ENCODE peak calls at places on chromosomes 1 and 21, in seven cellular contexts. One of them, this sample, is unnamed. For H3K4me1, the result is how much of the 10 kb centered on the place peaks cover.

GRCh38 chr1:158793604-158794003 is 12.6 kb upstream of the OR6N2 start:
- DNase-seq in uterus: no peak
- DNase-seq in heart right ventricle: no peak
- DNase-seq in upper lobe of right lung: no peak
- DNase-seq in sigmoid colon: no peak
- DNase-seq in neural progenitor cell: peak
- DNase-seq in stomach: no peak
- DNase-seq in this sample: no peak

GRCh38 chr1:206691604-206692003 is 6.9 kb downstream of the MAPKAPK2 start:
- DNase-seq in uterus: no peak
- DNase-seq in heart right ventricle: peak
- DNase-seq in upper lobe of right lung: no peak
- DNase-seq in sigmoid colon: peak
- DNase-seq in neural progenitor cell: no peak
- DNase-seq in stomach: peak
- DNase-seq in this sample: no peak

GRCh38 chr1:32246888-32247273 is at the start of gene FAM167B:
- DNase-seq in uterus: peak
- DNase-seq in heart right ventricle: peak
- DNase-seq in upper lobe of right lung: no peak
- DNase-seq in sigmoid colon: peak
- DNase-seq in neural progenitor cell: no peak
- DNase-seq in stomach: no peak
- DNase-seq in this sample: no peak

GRCh38 chr1:26630634-26631033 is 65.2 kb upstream of the ARID1A start:
- DNase-seq in uterus: no peak
- DNase-seq in heart right ventricle: no peak
- DNase-seq in upper lobe of right lung: peak
- DNase-seq in sigmoid colon: no peak
- DNase-seq in neural progenitor cell: no peak
- DNase-seq in stomach: no peak
- DNase-seq in this sample: no peak

GRCh38 chr21:45262041-45262581 is 25.6 kb downstream of the POFUT2 start:
- DNase-seq in uterus: no peak
- DNase-seq in heart right ventricle: no peak
- DNase-seq in upper lobe of right lung: no peak
- DNase-seq in sigmoid colon: no peak
- DNase-seq in neural progenitor cell: no peak
- DNase-seq in stomach: peak
- DNase-seq in this sample: peak

GRCh38 chr1:31715097-31715872 is 11.5 kb upstream of the COL16A1 start:
- DNase-seq in uterus: peak
- DNase-seq in heart right ventricle: peak
- DNase-seq in upper lobe of right lung: peak
- DNase-seq in sigmoid colon: peak
- DNase-seq in neural progenitor cell: peak
- DNase-seq in stomach: peak
- DNase-seq in this sample: peak

GRCh38 chr1:81873946-81874345 is 73.2 kb downstream of the ADGRL2 start:
- DNase-seq in uterus: no peak
- DNase-seq in heart right ventricle: no peak
- DNase-seq in upper lobe of right lung: no peak
- DNase-seq in sigmoid colon: no peak
- DNase-seq in neural progenitor cell: no peak
- DNase-seq in stomach: no peak
- DNase-seq in this sample: no peak

GRCh38 chr21:32483293-32483595 is 70.7 kb downstream of the EVA1C start:
- DNase-seq in uterus: no peak
- DNase-seq in heart right ventricle: no peak
- DNase-seq in upper lobe of right lung: no peak
- DNase-seq in sigmoid colon: no peak
- DNase-seq in neural progenitor cell: no peak
- DNase-seq in stomach: no peak
- DNase-seq in this sample: no peak

GRCh38 chr1:22619252-22619651 is 17.2 kb upstream of the C1QA start:
- DNase-seq in uterus: no peak
- DNase-seq in heart right ventricle: no peak
- DNase-seq in upper lobe of right lung: no peak
- DNase-seq in sigmoid colon: no peak
- DNase-seq in neural progenitor cell: no peak
- DNase-seq in stomach: no peak
- DNase-seq in this sample: no peak

GRCh38 chr21:45537746-45538291 is 4.4 kb downstream of the SLC19A1 start:
- DNase-seq in uterus: peak
- DNase-seq in heart right ventricle: no peak
- DNase-seq in upper lobe of right lung: peak
- DNase-seq in sigmoid colon: peak
- DNase-seq in neural progenitor cell: no peak
- DNase-seq in stomach: peak
- DNase-seq in this sample: no peak

GRCh38 chr1:218585565-218586184 is 240.5 kb downstream of the TGFB2 start:
- DNase-seq in uterus: no peak
- DNase-seq in heart right ventricle: no peak
- DNase-seq in upper lobe of right lung: no peak
- DNase-seq in sigmoid colon: no peak
- DNase-seq in neural progenitor cell: peak
- DNase-seq in stomach: no peak
- DNase-seq in this sample: no peak

GRCh38 chr1:235779770-235780169 is 86.9 kb downstream of the LYST start:
- DNase-seq in uterus: no peak
- DNase-seq in heart right ventricle: no peak
- DNase-seq in upper lobe of right lung: no peak
- DNase-seq in sigmoid colon: no peak
- DNase-seq in neural progenitor cell: no peak
- DNase-seq in stomach: no peak
- DNase-seq in this sample: no peak

GRCh38 chr1:98903261-98903660 is 101.4 kb downstream of the PLPPR5 start:
- DNase-seq in uterus: no peak
- DNase-seq in heart right ventricle: no peak
- DNase-seq in upper lobe of right lung: no peak
- DNase-seq in sigmoid colon: no peak
- DNase-seq in neural progenitor cell: no peak
- DNase-seq in stomach: no peak
- DNase-seq in this sample: no peak

GRCh38 chr1:167631987-167632680 is 2.1 kb downstream of the RCSD1 start:
- DNase-seq in uterus: no peak
- DNase-seq in heart right ventricle: no peak
- DNase-seq in upper lobe of right lung: no peak
- DNase-seq in sigmoid colon: no peak
- DNase-seq in neural progenitor cell: no peak
- DNase-seq in stomach: no peak
- DNase-seq in this sample: no peak

GRCh38 chr1:213041443-213041842 is 9.6 kb upstream of the RPS6KC1 start:
- DNase-seq in uterus: no peak
- DNase-seq in heart right ventricle: no peak
- DNase-seq in upper lobe of right lung: no peak
- DNase-seq in sigmoid colon: no peak
- DNase-seq in neural progenitor cell: no peak
- DNase-seq in stomach: no peak
- DNase-seq in this sample: no peak

GRCh38 chr1:8962812-8963669 is 17.4 kb downstream of the CA6 start:
- DNase-seq in uterus: no peak
- DNase-seq in heart right ventricle: no peak
- DNase-seq in upper lobe of right lung: peak
- DNase-seq in sigmoid colon: no peak
- DNase-seq in neural progenitor cell: peak
- DNase-seq in stomach: peak
- DNase-seq in this sample: peak

GRCh38 chr1:112769611-112770010 is 54.5 kb upstream of the PPM1J start:
- DNase-seq in uterus: no peak
- DNase-seq in heart right ventricle: no peak
- DNase-seq in upper lobe of right lung: no peak
- DNase-seq in sigmoid colon: no peak
- DNase-seq in neural progenitor cell: no peak
- DNase-seq in stomach: no peak
- DNase-seq in this sample: no peak

GRCh38 chr1:62391369-62391971 is 45.4 kb upstream of the USP1 start:
- DNase-seq in uterus: no peak
- DNase-seq in heart right ventricle: no peak
- DNase-seq in upper lobe of right lung: no peak
- DNase-seq in sigmoid colon: no peak
- DNase-seq in neural progenitor cell: peak
- DNase-seq in stomach: no peak
- DNase-seq in this sample: no peak

GRCh38 chr1:66761273-66761672 is 9.0 kb downstream of the DYNLT5 start:
- DNase-seq in uterus: no peak
- DNase-seq in heart right ventricle: no peak
- DNase-seq in upper lobe of right lung: no peak
- DNase-seq in sigmoid colon: no peak
- DNase-seq in neural progenitor cell: no peak
- DNase-seq in stomach: no peak
- DNase-seq in this sample: no peak

GRCh38 chr21:42056996-42057689 is 14.0 kb upstream of the UMODL1 start:
- DNase-seq in uterus: no peak
- DNase-seq in heart right ventricle: no peak
- DNase-seq in upper lobe of right lung: peak
- DNase-seq in sigmoid colon: no peak
- DNase-seq in neural progenitor cell: no peak
- DNase-seq in stomach: peak
- DNase-seq in this sample: peak

GRCh38 chr1:9758559-9759121 is 65.1 kb downstream of the CLSTN1 start:
- DNase-seq in uterus: no peak
- DNase-seq in heart right ventricle: no peak
- DNase-seq in upper lobe of right lung: no peak
- DNase-seq in sigmoid colon: no peak
- DNase-seq in neural progenitor cell: no peak
- DNase-seq in stomach: no peak
- DNase-seq in this sample: no peak

GRCh38 chr1:44112486-44112885 is 6.1 kb upstream of the KLF17 start:
- DNase-seq in uterus: no peak
- DNase-seq in heart right ventricle: no peak
- DNase-seq in upper lobe of right lung: no peak
- DNase-seq in sigmoid colon: no peak
- DNase-seq in neural progenitor cell: no peak
- DNase-seq in stomach: no peak
- DNase-seq in this sample: no peak

GRCh38 chr1:18414872-18415447 is 65.8 kb upstream of the KLHDC7A start:
- DNase-seq in uterus: no peak
- DNase-seq in heart right ventricle: no peak
- DNase-seq in upper lobe of right lung: no peak
- DNase-seq in sigmoid colon: peak
- DNase-seq in neural progenitor cell: no peak
- DNase-seq in stomach: no peak
- DNase-seq in this sample: no peak

GRCh38 chr1:81799939-81800740 is 594 bp upstream of the ADGRL2 start:
- DNase-seq in uterus: peak
- DNase-seq in heart right ventricle: peak
- DNase-seq in upper lobe of right lung: peak
- DNase-seq in sigmoid colon: peak
- DNase-seq in neural progenitor cell: peak
- DNase-seq in stomach: peak
- DNase-seq in this sample: peak

GRCh38 chr1:207361910-207362309 is 40.4 kb downstream of the CD55 start:
- DNase-seq in uterus: no peak
- DNase-seq in heart right ventricle: no peak
- DNase-seq in upper lobe of right lung: no peak
- DNase-seq in sigmoid colon: no peak
- DNase-seq in neural progenitor cell: no peak
- DNase-seq in stomach: no peak
- DNase-seq in this sample: no peak

GRCh38 chr1:59057211-59057694 is 239.6 kb upstream of the FGGY start:
- DNase-seq in uterus: peak
- DNase-seq in heart right ventricle: peak
- DNase-seq in upper lobe of right lung: no peak
- DNase-seq in sigmoid colon: peak
- DNase-seq in neural progenitor cell: peak
- DNase-seq in stomach: peak
- DNase-seq in this sample: no peak
- H3K4me1 ChIP-seq in uterus: under half
- H3K4me1 ChIP-seq in heart right ventricle: under half
- H3K4me1 ChIP-seq in upper lobe of right lung: under half
- H3K4me1 ChIP-seq in sigmoid colon: under half
- H3K4me1 ChIP-seq in neural progenitor cell: under half
- H3K4me1 ChIP-seq in stomach: half or more
- H3K4me1 ChIP-seq in this sample: under half

GRCh38 chr1:12342261-12343003 is 112.6 kb downstream of the VPS13D start:
- DNase-seq in uterus: no peak
- DNase-seq in heart right ventricle: no peak
- DNase-seq in upper lobe of right lung: no peak
- DNase-seq in sigmoid colon: no peak
- DNase-seq in neural progenitor cell: no peak
- DNase-seq in stomach: no peak
- DNase-seq in this sample: no peak
- H3K4me1 ChIP-seq in uterus: under half
- H3K4me1 ChIP-seq in heart right ventricle: half or more
- H3K4me1 ChIP-seq in upper lobe of right lung: under half
- H3K4me1 ChIP-seq in sigmoid colon: under half
- H3K4me1 ChIP-seq in neural progenitor cell: under half
- H3K4me1 ChIP-seq in stomach: half or more
- H3K4me1 ChIP-seq in this sample: under half

GRCh38 chr1:232443372-232443771 is 186.6 kb downstream of the SIPA1L2 start:
- DNase-seq in uterus: no peak
- DNase-seq in heart right ventricle: no peak
- DNase-seq in upper lobe of right lung: no peak
- DNase-seq in sigmoid colon: no peak
- DNase-seq in neural progenitor cell: no peak
- DNase-seq in stomach: no peak
- DNase-seq in this sample: no peak

GRCh38 chr1:232452137-232452536 is 177.8 kb downstream of the SIPA1L2 start:
- DNase-seq in uterus: no peak
- DNase-seq in heart right ventricle: no peak
- DNase-seq in upper lobe of right lung: no peak
- DNase-seq in sigmoid colon: no peak
- DNase-seq in neural progenitor cell: no peak
- DNase-seq in stomach: no peak
- DNase-seq in this sample: no peak

GRCh38 chr1:232450626-232451025 is 179.3 kb downstream of the SIPA1L2 start:
- DNase-seq in uterus: no peak
- DNase-seq in heart right ventricle: no peak
- DNase-seq in upper lobe of right lung: no peak
- DNase-seq in sigmoid colon: no peak
- DNase-seq in neural progenitor cell: no peak
- DNase-seq in stomach: no peak
- DNase-seq in this sample: no peak

GRCh38 chr1:232445361-232446106 is 184.4 kb downstream of the SIPA1L2 start:
- DNase-seq in uterus: no peak
- DNase-seq in heart right ventricle: no peak
- DNase-seq in upper lobe of right lung: no peak
- DNase-seq in sigmoid colon: no peak
- DNase-seq in neural progenitor cell: no peak
- DNase-seq in stomach: no peak
- DNase-seq in this sample: no peak

DNA sequence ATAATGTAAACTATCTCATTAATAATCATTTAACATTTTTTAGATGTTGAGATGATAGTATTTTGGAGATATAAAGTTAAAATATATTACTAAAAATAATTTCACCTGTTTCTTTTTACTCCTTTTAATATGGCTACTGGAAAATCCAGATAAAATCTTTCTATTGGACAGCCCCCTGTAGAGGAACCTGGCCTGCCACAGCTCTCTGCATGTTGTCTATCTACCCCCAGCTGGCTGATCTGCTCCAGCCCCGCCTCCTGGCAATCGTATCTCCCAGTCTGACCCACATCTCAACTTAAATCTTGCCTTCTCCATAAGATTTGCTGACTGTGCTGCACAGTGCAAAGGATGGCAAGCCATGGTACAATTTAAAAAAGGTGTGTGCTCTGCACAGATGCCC is 182.8 kb downstream of the SIPA1L2 start:
- DNase-seq in uterus: no peak
- DNase-seq in heart right ventricle: no peak
- DNase-seq in upper lobe of right lung: no peak
- DNase-seq in sigmoid colon: no peak
- DNase-seq in neural progenitor cell: no peak
- DNase-seq in stomach: no peak
- DNase-seq in this sample: no peak
- H3K4me1 ChIP-seq in uterus: under half
- H3K4me1 ChIP-seq in heart right ventricle: under half
- H3K4me1 ChIP-seq in upper lobe of right lung: under half
- H3K4me1 ChIP-seq in sigmoid colon: under half
- H3K4me1 ChIP-seq in neural progenitor cell: under half
- H3K4me1 ChIP-seq in stomach: under half
- H3K4me1 ChIP-seq in this sample: under half

GRCh38 chr1:114258633-114259032 is 105.0 kb upstream of the SYT6 start:
- DNase-seq in uterus: no peak
- DNase-seq in heart right ventricle: no peak
- DNase-seq in upper lobe of right lung: no peak
- DNase-seq in sigmoid colon: no peak
- DNase-seq in neural progenitor cell: no peak
- DNase-seq in stomach: no peak
- DNase-seq in this sample: no peak
- H3K4me1 ChIP-seq in uterus: under half
- H3K4me1 ChIP-seq in heart right ventricle: under half
- H3K4me1 ChIP-seq in upper lobe of right lung: under half
- H3K4me1 ChIP-seq in sigmoid colon: under half
- H3K4me1 ChIP-seq in neural progenitor cell: under half
- H3K4me1 ChIP-seq in stomach: under half
- H3K4me1 ChIP-seq in this sample: under half

This sample was measured in Peyer's patch.